ENCODE peak calls at places on chromosomes 11 and 22, in nine cellular contexts. Y is glutamatergic neuron; O is heart left ventricle; Z is Daoy; U is hypothalamus; J is esophagus squamous epithelium; F is stimulated activated CD4-positive, alpha-beta T cell treated with anti-CD3 and anti-CD28 coated beads, Interleukin-4, amount 100 ng/mL, for 1 hour; G is heart right ventricle; A is type B pancreatic cell. E is an unnamed sample.

GRCh38 chr22:44753189-44754042 is 1.0 kb downstream of the ARHGAP8 start:
- DNase-seq in Y (no peak), O (no peak), Z (peak; percentile 68), U (no peak), J (no peak), F (no peak), G (no peak), A (no peak), E (no peak)

GRCh38 chr22:32281092-32281491 is 25.9 kb upstream of the SLC5A4 start:
- DNase-seq in Y (no peak), O (no peak), Z (peak; percentile 88), U (peak; percentile 19), J (no peak), F (no peak), G (no peak), A (no peak), E (no peak)

GRCh38 chr11:61055776-61056175 is 46.5 kb upstream of the CD5 start:
- DNase-seq in Y (no peak), O (no peak), Z (no peak), U (no peak), J (no peak), F (no peak), G (no peak), A (no peak), E (no peak)

GRCh38 chr22:39122772-39123470 is 25.9 kb downstream of the APOBEC3H start:
- DNase-seq in Y (no peak), O (no peak), Z (no peak), U (no peak), J (no peak), F (no peak), G (no peak), A (no peak), E (no peak)

GRCh38 chr11:75422248-75423231 is 10.5 kb downstream of the KLHL35 start:
- DNase-seq in Y (no peak), O (no peak), Z (no peak), U (no peak), J (no peak), F (no peak), G (no peak), A (no peak), E (no peak)

GRCh38 chr11:60928563-60929001 is 4.3 kb downstream of the TMEM132A start:
- DNase-seq in Y (no peak), O (no peak), Z (no peak), U (no peak), J (no peak), F (no peak), G (no peak), A (no peak), E (no peak)

GRCh38 chr11:126459691-126460404 is 104.4 kb downstream of the ST3GAL4 start:
- DNase-seq in Y (no peak), O (no peak), Z (no peak), U (no peak), J (no peak), F (no peak), G (no peak), A (no peak), E (no peak)

GRCh38 chr11:94706211-94706610 is 61.9 kb upstream of the AMOTL1 start:
- DNase-seq in Y (no peak), O (peak; percentile 40), Z (peak; percentile 29), U (no peak), J (no peak), F (no peak), G (peak; percentile 50), A (no peak), E (no peak)

GRCh38 chr11:111860257-111860656 is 11.1 kb downstream of the ALG9 start:
- DNase-seq in Y (no peak), O (no peak), Z (no peak), U (no peak), J (no peak), F (no peak), G (no peak), A (no peak), E (no peak)

GRCh38 chr22:17613280-17613679 is 15.3 kb downstream of the ATP6V1E1 start:
- DNase-seq in Y (no peak), O (no peak), Z (no peak), U (no peak), J (no peak), F (no peak), G (no peak), A (no peak), E (no peak)

GRCh38 chr11:102306817-102307814 is 10.2 kb upstream of the BIRC3 start:
- DNase-seq in Y (no peak), O (no peak), Z (no peak), U (no peak), J (no peak), F (no peak), G (no peak), A (no peak), E (no peak)

GRCh38 chr11:70090989-70091388 is 12.9 kb downstream of the ANO1 start:
- DNase-seq in Y (no peak), O (peak; percentile 41), Z (no peak), U (peak; percentile 17), J (no peak), F (no peak), G (peak; percentile 44), A (no peak), E (no peak)

GRCh38 chr11:119491753-119492455 is 68.9 kb upstream of the THY1 start:
- DNase-seq in Y (no peak), O (no peak), Z (peak; percentile 37), U (no peak), J (no peak), F (no peak), G (no peak), A (no peak), E (no peak)

GRCh38 chr11:7974668-7975067 is 9.4 kb upstream of the NLRP10 start:
- DNase-seq in Y (no peak), O (no peak), Z (no peak), U (no peak), J (no peak), F (no peak), G (no peak), A (no peak), E (no peak)

GRCh38 chr11:37786214-37786755 is 1188.2 kb upstream of the RAG2 start:
- DNase-seq in Y (no peak), O (no peak), Z (no peak), U (no peak), J (no peak), F (no peak), G (no peak), A (no peak), E (no peak)

GRCh38 chr11:77198440-77198849 is 70.4 kb downstream of the MYO7A start:
- DNase-seq in Y (peak; percentile 55), O (no peak), Z (peak; percentile 51), U (no peak), J (no peak), F (peak; percentile 16), G (no peak), A (no peak), E (no peak)

GRCh38 chr11:102767800-102768199 is 12.6 kb downstream of the MMP10 start:
- DNase-seq in Y (no peak), O (no peak), Z (no peak), U (no peak), J (no peak), F (no peak), G (no peak), A (no peak), E (no peak)

GRCh38 chr11:27085605-27086004 is 45.0 kb downstream of the BBOX1 start:
- DNase-seq in Y (no peak), O (no peak), Z (no peak), U (no peak), J (no peak), F (no peak), G (no peak), A (no peak), E (no peak)

GRCh38 chr11:105862736-105863367 is 159.2 kb downstream of the MSANTD4 start:
- DNase-seq in Y (no peak), O (no peak), Z (peak; percentile 15), U (no peak), J (no peak), F (no peak), G (no peak), A (no peak), E (no peak)

GRCh38 chr11:45817191-45817590 is 12.2 kb downstream of the SLC35C1 start:
- DNase-seq in Y (no peak), O (no peak), Z (no peak), U (no peak), J (no peak), F (no peak), G (no peak), A (no peak), E (no peak)

GRCh38 chr11:44316388-44317240 is 6.7 kb upstream of the ALX4 start:
- DNase-seq in Y (peak; percentile 43), O (no peak), Z (peak; percentile 61), U (no peak), J (no peak), F (no peak), G (no peak), A (no peak), E (peak; percentile 43)

GRCh38 chr11:46272816-46273427 is 4.5 kb upstream of the CREB3L1 start:
- DNase-seq in Y (no peak), O (peak; percentile 70), Z (peak; percentile 79), U (no peak), J (no peak), F (no peak), G (peak; percentile 81), A (no peak), E (no peak)

GRCh38 chr22:45208993-45209838 is 31.5 kb downstream of the KIAA0930 start:
- DNase-seq in Y (peak; percentile 73), O (no peak), Z (peak; percentile 78), U (peak; percentile 87), J (no peak), F (peak; percentile 23), G (no peak), A (no peak), E (no peak)

GRCh38 chr11:73980001-73980960 is 2.4 kb downstream of the UCP2 start:
- DNase-seq in Y (no peak), O (peak; percentile 52), Z (no peak), U (no peak), J (peak; percentile 24), F (peak; percentile 53), G (peak; percentile 22), A (no peak), E (no peak)

GRCh38 chr11:130606781-130607511 is 158.5 kb downstream of the ADAMTS15 start:
- DNase-seq in Y (no peak), O (no peak), Z (peak; percentile 46), U (no peak), J (no peak), F (no peak), G (no peak), A (peak; percentile 47), E (no peak)

GRCh38 chr11:34570584-34570983 is 50.3 kb upstream of the EHF start:
- DNase-seq in Y (no peak), O (no peak), Z (peak; percentile 90), U (no peak), J (no peak), F (no peak), G (no peak), A (no peak), E (no peak)

GRCh38 chr11:117230286-117230961 is 1.4 kb downstream of the PCSK7 start:
- DNase-seq in Y (no peak), O (no peak), Z (no peak), U (no peak), J (no peak), F (peak; percentile 41), G (no peak), A (no peak), E (no peak)

GRCh38 chr11:63020671-63021255 is 5.1 kb upstream of the SLC22A8 start:
- DNase-seq in Y (peak; percentile 39), O (no peak), Z (peak; percentile 57), U (peak; percentile 27), J (no peak), F (peak; percentile 30), G (no peak), A (no peak), E (peak; percentile 40)

GRCh38 chr11:729492-730074 is 17.7 kb upstream of the TALDO1 start:
- DNase-seq in Y (no peak), O (no peak), Z (no peak), U (peak; percentile 90), J (no peak), F (no peak), G (no peak), A (no peak), E (peak; percentile 56)

GRCh38 chr22:20200411-20200810 is 49.6 kb upstream of the CCDC188 start:
- DNase-seq in Y (no peak), O (no peak), Z (no peak), U (no peak), J (no peak), F (no peak), G (no peak), A (no peak), E (no peak)

GRCh38 chr11:85827768-85828639 is 17.1 kb upstream of the SYTL2 start:
- DNase-seq in Y (no peak), O (no peak), Z (peak; percentile 50), U (no peak), J (no peak), F (no peak), G (no peak), A (no peak), E (no peak)

E was measured in left lobe of liver.